ENCODE peak calls at places on chromosome 7, in eight cellular contexts. B, R, J, T, G, L, M and I are unnamed samples.

GRCh38 chr7:146126767-146127509 is 10.3 kb downstream of the CNTNAP2 start:
- DNase-seq in L (no peak), G (no peak), T (no peak), R (no peak), B (no peak), J (no peak), M (no peak), I (no peak)

GRCh38 chr7:78125884-78126283 is 327.3 kb downstream of the PHTF2 start:
- DNase-seq in L (no peak), B (peak; percentile 59), M (no peak), R (no peak), G (no peak), T (no peak), J (peak; percentile 36), I (peak; percentile 29)

GRCh38 chr7:3267928-3268690 is 32.9 kb upstream of the SDK1 start:
- DNase-seq in G (peak; percentile 97), R (no peak), T (peak; percentile 65), M (no peak), L (no peak), J (peak; percentile 100), B (peak; percentile 97), I (no peak)

GRCh38 chr7:64876792-64877713 is 26.0 kb upstream of the ZNF273 start:
- DNase-seq in R (no peak), M (no peak), J (no peak), L (no peak), T (no peak), G (no peak), B (peak; percentile 20), I (no peak)

GRCh38 chr7:64558781-64559180 is 4.1 kb downstream of the ZNF680 start:
- DNase-seq in L (no peak), B (no peak), G (no peak), M (no peak), J (no peak), T (peak; percentile 54), R (no peak), I (no peak)

GRCh38 chr7:15977663-15978062 is 291.2 kb upstream of the MEOX2 start:
- DNase-seq in G (peak; percentile 57), L (no peak), R (no peak), T (peak; percentile 59), J (peak; percentile 22), B (peak; percentile 53), M (peak; percentile 40), I (peak; percentile 25)

GRCh38 chr7:27158436-27159277 is 2.2 kb upstream of the HOXA7 start:
- DNase-seq in B (no peak), G (no peak), T (no peak), L (peak; percentile 16), J (no peak), M (peak; percentile 72), R (no peak), I (no peak)

GRCh38 chr7:145909956-145910611 is 206.5 kb upstream of the CNTNAP2 start:
- DNase-seq in G (peak; percentile 64), L (no peak), J (peak; percentile 52), M (no peak), B (no peak), T (peak; percentile 16), R (no peak), I (no peak)

GRCh38 chr7:107394831-107395230 is 75.0 kb upstream of the GPR22 start:
- DNase-seq in G (peak; percentile 55), R (no peak), J (peak; percentile 30), T (peak; percentile 49), B (peak; percentile 47), L (no peak), M (no peak), I (peak; percentile 41)

GRCh38 chr7:78226059-78226658 is 427.6 kb downstream of the PHTF2 start:
- DNase-seq in J (peak; percentile 63), B (peak; percentile 68), M (peak; percentile 25), T (peak; percentile 46), G (no peak), L (no peak), R (no peak), I (no peak)

GRCh38 chr7:16934947-16935742 is 53.4 kb upstream of the AGR3 start:
- DNase-seq in M (peak; percentile 19), R (no peak), G (no peak), B (peak; percentile 76), T (no peak), J (peak; percentile 38), L (no peak), I (no peak)

GRCh38 chr7:140674356-140674800 is 1.6 kb downstream of the ADCK2 start:
- DNase-seq in G (no peak), B (no peak), T (no peak), J (no peak), L (no peak), M (no peak), R (peak; percentile 65), I (no peak)

GRCh38 chr7:98808751-98809460 is 60.9 kb downstream of the TMEM130 start:
- DNase-seq in M (no peak), G (no peak), L (no peak), R (no peak), J (no peak), T (no peak), B (no peak), I (no peak)

GRCh38 chr7:32158751-32159360 is 88.6 kb upstream of the PDE1C start:
- DNase-seq in T (no peak), L (no peak), B (peak; percentile 27), R (no peak), J (no peak), M (peak; percentile 53), G (peak; percentile 26), I (no peak)

GRCh38 chr7:100516135-100516812 is 22.7 kb upstream of the AGFG2 start:
- DNase-seq in J (peak; percentile 95), M (no peak), L (peak; percentile 45), G (peak; percentile 97), T (peak; percentile 94), R (no peak), B (peak; percentile 96), I (peak; percentile 84)

GRCh38 chr7:150368884-150369739 is 490 bp downstream of the REPIN1 start:
- DNase-seq in T (peak; percentile 69), J (peak; percentile 64), M (peak; percentile 78), L (peak; percentile 56), G (peak; percentile 63), R (peak; percentile 83), B (peak; percentile 82), I (no peak)

GRCh38 chr7:13414661-13415105 is 574.8 kb downstream of the ETV1 start:
- DNase-seq in G (peak; percentile 56), R (no peak), L (no peak), M (no peak), T (no peak), B (peak; percentile 1), J (no peak), I (no peak)

GRCh38 chr7:127588697-127589482 is 679 bp downstream of the ARF5 start:
- DNase-seq in L (peak; percentile 63), M (peak; percentile 64), T (peak; percentile 60), R (peak; percentile 76), G (peak; percentile 49), B (peak; percentile 81), J (peak; percentile 57), I (no peak)

GRCh38 chr7:70787772-70788171 is 344.2 kb upstream of the GALNT17 start:
- DNase-seq in B (no peak), L (no peak), M (no peak), R (no peak), G (no peak), J (no peak), T (no peak), I (no peak)

GRCh38 chr7:23043441-23043840 is 29.5 kb upstream of the HYCC1 start:
- DNase-seq in L (no peak), G (peak; percentile 26), B (no peak), M (no peak), J (no peak), R (no peak), T (no peak), I (no peak)

GRCh38 chr7:98229991-98230745 is 18.9 kb downstream of the BHLHA15 start:
- DNase-seq in L (no peak), R (no peak), T (no peak), J (no peak), G (no peak), B (no peak), M (no peak), I (no peak)

GRCh38 chr7:15862016-15862780 is 175.7 kb upstream of the MEOX2 start:
- DNase-seq in M (no peak), J (no peak), L (no peak), G (peak; percentile 29), B (no peak), T (no peak), R (no peak), I (no peak)

GRCh38 chr7:85030893-85031292 is 156.0 kb downstream of the SEMA3D start:
- DNase-seq in G (peak; percentile 71), M (peak; percentile 50), B (peak; percentile 73), T (peak; percentile 71), R (no peak), J (peak; percentile 78), L (no peak), I (peak; percentile 35)

GRCh38 chr7:87154166-87154565 is 1.9 kb downstream of the DMTF1 start:
- DNase-seq in M (no peak), J (no peak), R (no peak), B (no peak), L (no peak), G (no peak), T (no peak), I (no peak)
- H3K4me3 ChIP-seq in M (peak overlapping the region; percentile 96), J (peak overlapping the region; percentile 96), R (no peak overlapping the region), B (peak overlapping the region; percentile 95), L (peak overlapping the region; percentile 96), G (peak overlapping the region; percentile 97), T (peak overlapping the region; percentile 74), I (peak overlapping the region; percentile 61)

GRCh38 chr7:109479388-109479787 is 909.7 kb downstream of the DNAJB9 start:
- DNase-seq in J (no peak), G (no peak), L (no peak), B (no peak), R (no peak), M (no peak), T (peak; percentile 0), I (no peak)
- TF ChIP-seq CTCF in J (no peak), G (no peak), L (no peak), B (no peak), R (no peak), M (no peak), T (no peak), I (no peak)

GRCh38 chr7:73737491-73738219 is 947 bp downstream of the ABHD11 start:
- DNase-seq in J (no peak), G (no peak), R (peak; percentile 67), L (no peak), T (no peak), B (no peak), M (no peak), I (no peak)
- H3K4me3 ChIP-seq in J (peak overlapping the region; percentile 95), G (peak overlapping the region; percentile 78), R (peak overlapping the region; percentile 86), L (peak overlapping the region; percentile 57), T (peak overlapping the region; percentile 79), B (peak overlapping the region; percentile 96), M (no peak overlapping the region), I (peak overlapping the region; percentile 78)

DNA sequence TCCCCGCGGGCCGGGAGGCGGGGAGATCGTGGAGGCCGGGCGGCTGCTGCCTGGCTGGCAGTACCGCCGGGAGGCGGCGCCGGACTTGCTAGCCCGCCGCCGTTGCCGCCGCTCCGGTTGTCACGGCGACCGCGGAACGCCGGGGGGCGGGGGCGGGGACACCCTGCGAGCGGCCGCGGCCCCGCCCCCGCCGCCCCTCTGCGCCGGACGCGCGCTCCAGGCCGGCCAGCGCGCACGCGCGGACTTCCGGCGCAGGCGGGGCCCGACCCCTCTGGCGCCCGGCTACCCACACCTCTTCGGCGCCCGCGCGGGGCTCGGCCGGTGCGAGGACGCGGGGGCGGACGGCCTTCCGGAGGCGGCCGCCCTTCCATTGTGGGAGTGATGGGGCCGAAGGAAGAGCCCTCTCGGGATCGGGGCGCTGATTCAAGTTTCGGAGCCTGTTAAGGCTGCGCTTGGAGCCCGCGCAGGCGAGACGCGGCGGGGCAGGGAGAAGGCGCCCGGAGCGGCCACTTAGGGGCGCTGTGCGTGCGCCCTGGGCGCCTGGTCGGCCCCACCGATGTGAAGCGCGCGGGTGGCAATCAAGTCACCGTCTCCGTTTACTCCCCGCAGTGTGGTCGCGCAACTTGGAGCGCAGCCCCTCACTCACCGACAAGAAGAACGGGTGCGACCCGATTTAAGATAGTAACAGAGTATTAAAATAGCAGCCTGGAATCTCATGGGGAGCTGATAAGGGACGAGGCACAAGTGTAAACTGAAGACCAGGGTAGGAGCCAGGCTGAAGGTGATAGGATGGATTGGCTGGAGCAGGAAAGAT is 448 bp upstream of the DPY19L1 start:
- DNase-seq in G (peak; percentile 95), T (peak; percentile 98), M (peak; percentile 89), R (peak; percentile 96), L (peak; percentile 90), B (peak; percentile 99), J (peak; percentile 94), I (peak; percentile 68)
- TF ChIP-seq CTCF in G (peak; percentile 83), T (peak; percentile 64), M (peak; percentile 87), R (peak; percentile 77), L (peak; percentile 82), B (peak; percentile 84), J (peak; percentile 61), I (peak; percentile 74)